ENCODE peak calls at places on chromosomes 13 and 19, in nine cellular contexts. R is AG10803; L is T-helper 9 cell; P is T1000; Y is CD8-positive, alpha-beta memory T cell; E is stimulated activated CD8-positive, alpha-beta memory T cell treated with anti-CD3 and anti-CD28 coated beads, Interleukin-7, amount 100 ng/mL, for 1 hour; D is T47D; X is posterior vena cava; M is CD8-positive, alpha-beta T cell. O is an unnamed sample.

GRCh38 chr13:51673165-51673564 is 88.9 kb downstream of the WDFY2 start:
- DNase-seq in R (no peak), D (no peak), M (no peak), P (no peak), L (no peak), E (no peak), X (no peak), Y (no peak), O (no peak)

GRCh38 chr19:18846862-18847515 is 15.2 kb downstream of the UPF1 start:
- DNase-seq in Y (peak; percentile 51), P (peak; percentile 53), E (peak; percentile 53), R (peak; percentile 88), X (peak; percentile 95), L (peak; percentile 54), M (peak; percentile 73), D (peak; percentile 73), O (peak; percentile 54)

GRCh38 chr13:59901191-59901590 is 262.5 kb downstream of the DIAPH3 start:
- DNase-seq in P (no peak), L (no peak), X (no peak), M (no peak), R (no peak), D (no peak), E (no peak), Y (no peak), O (no peak)

GRCh38 chr19:19613456-19613855 is 5.0 kb downstream of the PBX4 start:
- DNase-seq in D (no peak), E (no peak), M (no peak), R (peak; percentile 73), P (no peak), Y (no peak), X (no peak), L (no peak), O (no peak)

GRCh38 chr13:30065181-30065580 is 214.8 kb upstream of the UBL3 start:
- DNase-seq in P (no peak), R (no peak), L (no peak), E (no peak), Y (no peak), X (no peak), M (no peak), D (no peak), O (no peak)

GRCh38 chr13:92513672-92514071 is 712.9 kb upstream of the GPC6 start:
- DNase-seq in L (no peak), D (no peak), E (no peak), R (no peak), P (no peak), X (no peak), M (no peak), Y (no peak), O (no peak)

GRCh38 chr19:33208904-33209843 is 15.0 kb downstream of the LRP3 start:
- DNase-seq in M (no peak), X (no peak), P (no peak), D (no peak), L (no peak), E (no peak), R (no peak), Y (no peak), O (no peak)

GRCh38 chr13:46469064-46469463 is 82.0 kb upstream of the RUBCNL start:
- DNase-seq in Y (no peak), R (peak; percentile 79), D (no peak), L (no peak), X (no peak), P (no peak), E (no peak), M (no peak), O (no peak)

GRCh38 chr13:41310963-41311606 is at the start of gene NAA16:
- DNase-seq in R (peak; percentile 78), D (peak; percentile 76), L (peak; percentile 93), P (peak; percentile 87), X (peak; percentile 98), Y (peak; percentile 93), M (peak; percentile 98), E (peak; percentile 89), O (peak; percentile 72)

GRCh38 chr19:49210108-49210900 is 52.7 kb downstream of the TRPM4 start:
- DNase-seq in X (peak; percentile 85), D (no peak), E (no peak), R (no peak), L (peak; percentile 27), Y (peak; percentile 14), M (peak; percentile 32), P (no peak), O (no peak)

GRCh38 chr13:26538363-26539317 is 18.8 kb upstream of the WASF3 start:
- DNase-seq in R (no peak), L (no peak), Y (no peak), M (no peak), D (no peak), P (no peak), X (no peak), E (no peak), O (no peak)

GRCh38 chr19:33388231-33388816 is 14.8 kb downstream of the CEBPG start:
- DNase-seq in M (no peak), Y (no peak), P (no peak), D (no peak), L (no peak), R (peak; percentile 46), E (no peak), X (peak; percentile 80), O (no peak)

GRCh38 chr13:109785892-109786450 is 412 bp downstream of the IRS2 start:
- DNase-seq in D (no peak), E (no peak), R (no peak), L (no peak), M (no peak), P (no peak), Y (peak; percentile 12), X (no peak), O (no peak)

GRCh38 chr19:848457-848921 is 3.6 kb upstream of the ELANE start:
- DNase-seq in X (no peak), M (no peak), L (no peak), R (no peak), E (no peak), P (no peak), Y (no peak), D (no peak), O (no peak)

GRCh38 chr13:46753917-46754316 is 43.0 kb downstream of the ESD start:
- DNase-seq in D (no peak), L (no peak), M (no peak), E (no peak), Y (no peak), P (no peak), X (no peak), R (no peak), O (no peak)

GRCh38 chr13:37667631-37668161 is 69.1 kb upstream of the POSTN start:
- DNase-seq in P (no peak), D (no peak), Y (no peak), M (no peak), R (peak; percentile 74), L (no peak), E (no peak), X (no peak), O (no peak)

GRCh38 chr13:35630551-35631275 is 154.2 kb upstream of the MAB21L1 start:
- DNase-seq in R (peak; percentile 79), X (no peak), M (no peak), E (no peak), D (peak; percentile 4), Y (no peak), L (no peak), P (no peak), O (peak; percentile 52)

GRCh38 chr13:43237616-43238015 is 214.2 kb downstream of the DNAJC15 start:
- DNase-seq in R (no peak), L (no peak), E (no peak), P (no peak), X (no peak), Y (no peak), D (no peak), M (no peak), O (no peak)

GRCh38 chr13:111537115-111537728 is 216.8 kb downstream of the TEX29 start:
- DNase-seq in D (no peak), P (no peak), E (no peak), Y (no peak), R (no peak), M (no peak), L (no peak), X (peak; percentile 59), O (no peak)

GRCh38 chr19:44303305-44303704 is 1.5 kb downstream of the ZNF235 start:
- DNase-seq in D (no peak), Y (no peak), X (no peak), E (no peak), R (no peak), L (no peak), M (no peak), P (no peak), O (no peak)

GRCh38 chr19:33521480-33522370 is at the start of gene PEPD:
- DNase-seq in D (peak; percentile 94), M (peak; percentile 81), Y (peak; percentile 79), R (peak; percentile 84), X (peak; percentile 96), P (peak; percentile 93), L (peak; percentile 71), E (peak; percentile 62), O (peak; percentile 83)